ENCODE peak calls at places on chromosomes 16 and 17, in five cellular contexts. U, N, X, P and Q are unnamed samples.

GRCh38 chr16:61681124-61681523 is 355.1 kb downstream of the CDH8 start:
- DNase-seq in U (no peak), N (no peak), X (no peak), P (no peak), Q (no peak)

GRCh38 chr17:82458885-82459424 is 414 bp downstream of the NARF start:
- DNase-seq in U (no peak), N (peak), X (no peak), P (no peak), Q (peak)

GRCh38 chr16:46658925-46659324 is 30.1 kb downstream of the VPS35 start:
- DNase-seq in U (no peak), N (no peak), X (no peak), P (peak), Q (no peak)

GRCh38 chr17:74325743-74326379 is at the start of gene KIF19:
- DNase-seq in U (peak), N (peak), X (no peak), P (peak), Q (peak)

GRCh38 chr16:89133457-89134127 is 38.0 kb upstream of the CDH15 start:
- DNase-seq in U (no peak), N (no peak), X (no peak), P (no peak), Q (no peak)

GRCh38 chr17:48547839-48548686 is 3.2 kb upstream of the HOXB2 start:
- DNase-seq in U (no peak), N (no peak), X (no peak), P (no peak), Q (no peak)

GRCh38 chr17:76000016-76000754 is 470 bp upstream of the CDK3 start:
- DNase-seq in U (peak), N (peak), X (peak), P (no peak), Q (peak)

GRCh38 chr17:62891659-62892058 is 74.4 kb upstream of the TANC2 start:
- DNase-seq in U (no peak), N (no peak), X (no peak), P (no peak), Q (no peak)

GRCh38 chr17:49556183-49556943 is 19.3 kb upstream of the NXPH3 start:
- DNase-seq in U (peak), N (peak), X (peak), P (no peak), Q (peak)

GRCh38 chr16:65658339-65659275 is 536.7 kb upstream of the CDH11 start:
- DNase-seq in U (no peak), N (no peak), X (peak), P (no peak), Q (no peak)

GRCh38 chr17:37218849-37219248 is 156.9 kb upstream of the C17orf78 start:
- DNase-seq in U (no peak), N (no peak), X (no peak), P (no peak), Q (no peak)

GRCh38 chr17:1110524-1110843 is 69.3 kb downstream of the ABR start:
- DNase-seq in U (no peak), N (no peak), X (no peak), P (no peak), Q (no peak)

GRCh38 chr17:6496636-6497441 is 52.6 kb downstream of the PIMREG start:
- DNase-seq in U (no peak), N (no peak), X (no peak), P (no peak), Q (peak)

GRCh38 chr16:49478107-49478506 is 104.5 kb downstream of the C16orf78 start:
- DNase-seq in U (no peak), N (no peak), X (no peak), P (no peak), Q (no peak)

GRCh38 chr17:19409509-19409908 is 1.5 kb upstream of the RNF112 start:
- DNase-seq in U (no peak), N (no peak), X (peak), P (no peak), Q (no peak)

DNA sequence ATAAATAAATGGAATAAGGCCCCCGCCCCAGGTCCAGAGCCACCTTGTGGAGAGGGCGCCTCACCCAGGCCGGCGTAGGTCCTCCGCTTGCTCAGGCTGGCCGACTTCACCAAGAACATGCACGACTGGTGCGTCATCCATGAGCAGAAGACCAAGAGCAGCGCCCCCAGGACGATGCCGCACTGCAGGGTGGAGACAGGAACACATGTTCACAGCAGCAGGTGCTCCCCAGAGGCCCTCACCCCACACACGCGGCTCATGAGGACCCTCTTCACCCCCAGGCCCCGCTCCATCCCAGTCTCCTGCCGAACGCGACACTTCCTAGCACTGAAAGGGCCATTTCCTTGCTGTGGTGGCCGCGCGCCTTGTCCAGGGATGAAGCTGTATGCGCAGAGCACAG is 5.5 kb downstream of the SLC38A10 start:
- DNase-seq in U (no peak), N (no peak), X (no peak), P (no peak), Q (no peak)
- TF ChIP-seq CTCF in U (no peak), N (no peak), X (no peak), P (no peak), Q (no peak)

GRCh38 chr16:51967566-51967965 is 579.4 kb downstream of the TOX3 start:
- DNase-seq in U (no peak), N (no peak), X (no peak), P (no peak), Q (no peak)

GRCh38 chr16:51968756-51969155 is 578.2 kb downstream of the TOX3 start:
- DNase-seq in U (no peak), N (no peak), X (no peak), P (no peak), Q (no peak)

GRCh38 chr16:51971184-51971583 is 575.8 kb downstream of the TOX3 start:
- DNase-seq in U (no peak), N (peak), X (peak), P (no peak), Q (no peak)
- TF ChIP-seq CTCF in U (peak), N (peak), X (peak), P (no peak), Q (no peak)

DNA sequence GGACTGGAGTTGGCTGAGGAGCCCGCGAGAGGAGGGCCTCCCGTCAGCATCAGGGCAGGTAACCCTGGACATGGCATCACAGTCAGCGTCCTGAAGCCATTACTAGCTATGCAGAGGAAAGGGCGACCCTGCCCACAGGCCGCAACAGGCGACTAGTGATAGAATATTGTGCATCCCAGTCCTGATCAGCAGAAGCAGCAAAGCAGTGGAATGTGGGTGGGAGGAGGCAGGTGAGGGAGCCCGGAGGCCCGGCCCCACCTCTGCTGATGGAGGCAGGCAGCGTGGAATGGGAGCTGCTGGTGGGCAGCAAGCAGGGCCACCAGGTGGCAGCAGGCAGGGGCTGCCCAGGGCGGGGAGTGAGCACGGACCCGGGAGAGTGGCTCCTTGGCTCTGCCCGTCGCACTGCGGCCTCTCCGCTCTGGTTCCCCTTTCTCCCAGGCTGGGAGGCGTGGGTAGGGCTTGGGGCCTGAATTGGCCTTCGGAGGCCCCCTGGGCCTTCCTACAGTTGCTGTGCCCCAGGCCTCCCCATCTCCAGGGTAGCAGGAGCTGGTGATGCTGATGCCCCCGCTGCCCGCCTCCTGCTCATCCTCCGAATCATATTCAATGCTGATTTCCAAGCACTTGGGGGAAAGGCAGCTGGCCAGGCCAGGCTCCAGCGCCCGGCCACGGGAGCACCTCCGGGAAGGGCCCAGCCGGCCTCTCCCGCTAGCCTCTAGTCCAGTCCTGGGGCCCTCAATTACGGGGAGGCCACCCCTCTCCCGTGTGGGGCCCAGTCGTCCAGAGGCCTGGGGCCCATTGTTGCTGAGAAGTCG is 20.2 kb downstream of the TSPOAP1 start:
- DNase-seq in U (peak), N (no peak), X (no peak), P (no peak), Q (no peak)
- TF ChIP-seq CTCF in U (peak), N (peak), X (no peak), P (peak), Q (no peak)

GRCh38 chr17:78823282-78824046 is 17.1 kb downstream of the USP36 start:
- DNase-seq in U (no peak), N (no peak), X (no peak), P (no peak), Q (no peak)
- TF ChIP-seq CTCF in U (no peak), N (peak), X (no peak), P (no peak), Q (no peak)